ENCODE peak calls at places on chromosomes 6 and 20, in five cellular contexts. C is body of pancreas, D is GM12865, H is mesothelial cell of epicardium, Z is osteocyte. B is an unnamed sample.
A peak's percentile ranks its signal among the peaks of the same experiment; 100 is the strongest.

GRCh38 chr6:124822118-124822746 is 140.0 kb upstream of the RNF217 start:
- DNase-seq in C (no peak), D (no peak), H (no peak), Z (no peak), B (no peak)

GRCh38 chr6:144149894-144150672 is at the start of gene STX11:
- DNase-seq in C (peak; percentile 51), D (peak; percentile 90), H (peak; percentile 73), Z (peak; percentile 86), B (peak; percentile 72)

GRCh38 chr6:106124015-106124414 is 37.9 kb downstream of the PRDM1 start:
- DNase-seq in C (no peak), D (no peak), H (no peak), Z (no peak), B (no peak)

GRCh38 chr20:50727792-50728485 is 3.4 kb upstream of the PARD6B start:
- DNase-seq in C (peak; percentile 37), D (no peak), H (no peak), Z (no peak), B (no peak)

GRCh38 chr6:122059918-122060317 is 339.5 kb upstream of the HSF2 start:
- DNase-seq in C (no peak), D (no peak), H (no peak), Z (no peak), B (no peak)

GRCh38 chr6:84848960-84849359 is 84.6 kb upstream of the TBX18 start:
- DNase-seq in C (no peak), D (no peak), H (no peak), Z (no peak), B (no peak)

GRCh38 chr6:144158133-144158532 is 7.8 kb downstream of the STX11 start:
- DNase-seq in C (peak; percentile 55), D (no peak), H (peak; percentile 54), Z (no peak), B (no peak)

GRCh38 chr6:106051241-106051640 is 34.9 kb upstream of the PRDM1 start:
- DNase-seq in C (no peak), D (no peak), H (no peak), Z (no peak), B (no peak)

GRCh38 chr6:36598739-36599318 is 4.7 kb downstream of the SRSF3 start:
- DNase-seq in C (no peak), D (no peak), H (no peak), Z (no peak), B (no peak)

GRCh38 chr6:170429457-170429856 is 122.9 kb downstream of the FAM120B start:
- DNase-seq in C (no peak), D (no peak), H (no peak), Z (peak; percentile 32), B (no peak)

GRCh38 chr6:86537311-86537861 is 399.9 kb upstream of the HTR1E start:
- DNase-seq in C (no peak), D (no peak), H (no peak), Z (no peak), B (no peak)

DNA sequence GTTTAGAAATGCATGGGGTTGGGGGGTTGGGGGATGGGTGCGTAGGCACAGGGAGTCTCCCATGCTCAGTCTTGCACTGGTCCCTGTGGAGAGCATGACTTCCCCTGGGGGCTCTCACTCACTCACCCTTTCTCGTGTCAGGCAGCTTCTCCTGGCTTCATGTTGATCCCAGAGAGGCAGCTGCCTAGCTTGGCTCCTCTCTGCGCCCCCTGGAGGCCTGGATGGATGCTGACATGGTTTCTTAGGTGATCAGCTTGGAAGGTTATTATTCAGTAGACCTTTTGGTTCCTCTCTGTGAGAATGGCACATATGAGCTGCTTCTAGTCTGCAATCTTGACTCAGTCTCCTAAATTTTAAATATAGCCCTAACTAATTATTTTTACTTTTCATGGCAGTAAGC is 109.3 kb upstream of the FAM83B start:
- DNase-seq in C (no peak), D (peak; percentile 42), H (no peak), Z (no peak), B (no peak)
- TF ChIP-seq CTCF in C (no peak), D (peak; percentile 57), H (no peak), Z (no peak), B (no peak)

DNA sequence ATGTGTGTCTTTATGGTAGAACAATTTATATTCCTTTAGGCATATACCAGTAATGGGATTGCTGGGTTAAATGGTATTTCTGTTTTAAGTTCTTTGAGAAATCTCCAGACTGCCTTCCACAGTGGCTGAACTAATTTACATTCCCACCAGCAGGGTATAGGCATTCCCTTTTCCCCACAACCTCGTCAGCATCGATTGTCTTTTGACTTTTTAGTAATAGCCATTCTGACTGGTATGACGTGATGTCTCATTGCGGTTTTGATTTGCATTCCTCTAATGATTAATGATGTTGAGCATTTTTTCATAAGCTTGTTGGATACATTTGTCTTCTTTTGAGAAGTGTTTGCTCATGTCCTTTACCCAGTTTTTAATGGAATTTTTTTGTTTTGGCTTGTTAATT is 5.3 kb upstream of the TASP1 start:
- DNase-seq in C (no peak), D (no peak), H (no peak), Z (no peak), B (no peak)
- TF ChIP-seq CTCF in C (no peak), D (no peak), H (no peak), Z (no peak), B (no peak)

DNA sequence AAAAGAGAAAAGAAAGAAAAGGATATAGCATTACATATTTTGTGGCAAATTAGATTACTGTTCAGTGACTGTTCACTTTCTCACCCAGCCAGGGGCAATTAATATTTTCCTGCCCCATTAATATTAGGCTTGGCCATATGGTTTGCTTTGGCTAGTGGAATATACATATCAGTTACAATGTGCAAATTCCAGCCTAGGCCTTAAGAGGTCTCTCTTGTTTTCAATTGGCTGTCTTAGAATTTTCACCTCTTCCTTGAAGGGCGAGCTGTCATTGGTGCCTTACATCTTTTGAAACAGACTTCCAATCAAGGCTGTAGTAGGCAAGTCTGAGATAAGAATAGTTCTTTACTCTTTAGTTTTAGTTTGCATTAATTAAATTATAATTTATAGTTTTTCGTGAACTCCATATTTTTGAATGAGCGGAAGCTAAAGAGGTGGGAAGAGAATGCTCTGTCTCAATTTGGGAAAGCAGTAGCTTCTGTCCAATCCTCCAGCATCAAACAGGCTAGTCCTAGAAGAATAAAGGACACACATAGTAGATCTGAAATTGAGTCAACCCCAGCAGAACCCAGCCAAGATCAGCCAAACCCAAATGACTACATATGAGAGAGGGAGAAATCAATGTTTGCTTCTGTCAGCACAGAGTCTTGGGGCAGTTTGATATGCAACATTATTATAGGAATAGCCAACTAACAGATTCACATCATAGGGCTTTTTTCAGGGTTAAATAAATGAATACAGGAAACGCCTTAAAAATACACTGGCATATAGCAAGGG is 6.3 kb upstream of the CSNK2A1 start:
- DNase-seq in C (no peak), D (no peak), H (no peak), Z (no peak), B (no peak)
- TF ChIP-seq CTCF in C (no peak), D (no peak), H (no peak), Z (no peak), B (no peak)

DNA sequence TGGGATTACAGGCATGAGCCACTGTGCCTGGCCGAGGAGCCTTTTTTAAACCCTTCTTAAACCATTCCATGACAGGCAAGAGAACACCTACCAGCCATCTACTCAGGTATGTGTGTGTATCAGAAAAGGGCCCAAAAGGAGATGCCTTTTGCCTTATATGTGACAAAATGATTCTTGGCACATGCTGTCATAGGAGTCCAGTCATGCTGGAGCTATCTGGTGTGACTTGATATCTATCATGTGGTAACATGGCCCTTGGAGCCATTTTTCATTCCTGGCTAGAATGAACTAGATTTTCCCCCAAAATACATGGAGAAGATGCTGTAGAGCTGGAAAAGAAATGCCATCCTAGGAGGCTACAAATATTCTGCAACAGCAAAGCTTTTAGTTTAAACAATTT is 129.1 kb downstream of the DST start:
- DNase-seq in C (no peak), D (no peak), H (no peak), Z (no peak), B (no peak)
- TF ChIP-seq CTCF in C (no peak), D (no peak), H (no peak), Z (no peak), B (no peak)

GRCh38 chr6:138520463-138520862 is 21.2 kb upstream of the NHSL1 start:
- DNase-seq in C (no peak), D (peak; percentile 21), H (no peak), Z (no peak), B (no peak)
- TF ChIP-seq CTCF in C (peak; percentile 50), D (no peak), H (peak; percentile 86), Z (peak; percentile 58), B (no peak)